ENCODE peak calls at places on chromosome 1, in five cellular contexts. One of them, this sample, is unnamed.

GRCh38 chr1:232059726-232060360 is 433.3 kb downstream of the DISC1 start:
- DNase-seq in NCI-H1694: no peak
- DNase-seq in heart left ventricle: no peak
- DNase-seq in central memory CD8-positive, alpha-beta T cell: no peak
- DNase-seq in M059J: no peak
- DNase-seq in this sample: no peak

GRCh38 chr1:226823643-226824042 is 46.8 kb upstream of the PSEN2 start:
- DNase-seq in NCI-H1694: no peak
- DNase-seq in heart left ventricle: no peak
- DNase-seq in central memory CD8-positive, alpha-beta T cell: no peak
- DNase-seq in M059J: no peak
- DNase-seq in this sample: peak

GRCh38 chr1:68949999-68950398 is 453.1 kb upstream of the DEPDC1 start:
- DNase-seq in NCI-H1694: no peak
- DNase-seq in heart left ventricle: no peak
- DNase-seq in central memory CD8-positive, alpha-beta T cell: no peak
- DNase-seq in M059J: no peak
- DNase-seq in this sample: no peak

GRCh38 chr1:197486948-197487347 is 218.9 kb downstream of the CRB1 start:
- DNase-seq in NCI-H1694: no peak
- DNase-seq in heart left ventricle: no peak
- DNase-seq in central memory CD8-positive, alpha-beta T cell: no peak
- DNase-seq in M059J: peak
- DNase-seq in this sample: no peak

GRCh38 chr1:4345126-4345525 is 309.3 kb upstream of the AJAP1 start:
- DNase-seq in NCI-H1694: no peak
- DNase-seq in heart left ventricle: no peak
- DNase-seq in central memory CD8-positive, alpha-beta T cell: no peak
- DNase-seq in M059J: no peak
- DNase-seq in this sample: no peak

GRCh38 chr1:4396571-4396970 is 257.8 kb upstream of the AJAP1 start:
- DNase-seq in NCI-H1694: no peak
- DNase-seq in heart left ventricle: no peak
- DNase-seq in central memory CD8-positive, alpha-beta T cell: no peak
- DNase-seq in M059J: no peak
- DNase-seq in this sample: no peak

GRCh38 chr1:53619088-53619810 is 119.7 kb downstream of the GLIS1 start:
- DNase-seq in NCI-H1694: no peak
- DNase-seq in heart left ventricle: peak
- DNase-seq in central memory CD8-positive, alpha-beta T cell: no peak
- DNase-seq in M059J: no peak
- DNase-seq in this sample: no peak

GRCh38 chr1:16038620-16038912 is 5.0 kb upstream of the CLCNKB start:
- DNase-seq in NCI-H1694: no peak
- DNase-seq in heart left ventricle: no peak
- DNase-seq in central memory CD8-positive, alpha-beta T cell: no peak
- DNase-seq in M059J: peak
- DNase-seq in this sample: no peak

GRCh38 chr1:23376890-23377811 is 7.5 kb upstream of the ZNF436 start:
- DNase-seq in NCI-H1694: no peak
- DNase-seq in heart left ventricle: no peak
- DNase-seq in central memory CD8-positive, alpha-beta T cell: no peak
- DNase-seq in M059J: peak
- DNase-seq in this sample: no peak

GRCh38 chr1:64073705-64074104 is 129.7 kb upstream of the UBE2U start:
- DNase-seq in NCI-H1694: no peak
- DNase-seq in heart left ventricle: no peak
- DNase-seq in central memory CD8-positive, alpha-beta T cell: no peak
- DNase-seq in M059J: peak
- DNase-seq in this sample: no peak

This sample was measured in germinal center.